ENCODE peak calls at places on chromosomes 4 and X, in eight cellular contexts. W, C, X, P, O, B, H and G are unnamed samples.

GRCh38 chr4:29052266-29052665 is 1667.9 kb upstream of the PCDH7 start:
- DNase-seq in X (no peak), C (peak), B (no peak), W (no peak), P (no peak), O (no peak), H (no peak), G (no peak)

GRCh38 chr4:39621582-39621981 is 17.1 kb downstream of the SMIM14 start:
- DNase-seq in C (peak), B (peak), O (no peak), W (peak), X (peak), P (no peak), H (no peak), G (no peak)

GRCh38 chr4:156941940-156942548 is 29.6 kb downstream of the PDGFC start:
- DNase-seq in C (peak), B (peak), X (peak), W (peak), O (peak), P (no peak), H (no peak), G (no peak)

GRCh38 chr4:67575232-67575888 is 16.8 kb downstream of the STAP1 start:
- DNase-seq in W (no peak), P (no peak), X (no peak), O (no peak), H (no peak), C (no peak), B (no peak), G (no peak)

GRCh38 chrX:68261060-68261672 is 172.1 kb downstream of the OPHN1 start:
- DNase-seq in P (no peak), W (peak), B (peak), C (no peak), H (no peak), X (peak), O (no peak), G (no peak)

GRCh38 chr4:111506706-111507105 is 638.5 kb upstream of the FAM241A start:
- DNase-seq in H (no peak), B (no peak), P (no peak), X (peak), C (no peak), O (no peak), W (peak), G (no peak)

GRCh38 chr4:54877006-54877405 is 219.2 kb downstream of the KIT start:
- DNase-seq in H (no peak), C (no peak), X (peak), W (peak), P (no peak), B (no peak), O (no peak), G (no peak)

GRCh38 chr4:3407171-3407771 is 34.5 kb upstream of the HGFAC start:
- DNase-seq in H (no peak), X (no peak), C (peak), P (no peak), W (no peak), B (no peak), O (no peak), G (no peak)

GRCh38 chr4:15906024-15906443 is 32.5 kb downstream of the FGFBP1 start:
- DNase-seq in W (peak), B (no peak), C (peak), O (no peak), X (no peak), H (no peak), P (no peak), G (no peak)

GRCh38 chr4:180827610-180828009 is 1415.6 kb upstream of the TENM3 start:
- DNase-seq in X (peak), W (no peak), B (no peak), P (no peak), C (peak), O (no peak), H (no peak), G (no peak)

GRCh38 chrX:56812515-56813105 is 83.6 kb downstream of the NBDY start:
- DNase-seq in X (no peak), P (no peak), C (no peak), H (no peak), B (no peak), O (no peak), W (no peak), G (no peak)

GRCh38 chrX:124467202-124467601 is 120.8 kb downstream of the SH2D1A start:
- DNase-seq in C (no peak), P (no peak), H (no peak), W (no peak), X (no peak), O (no peak), B (no peak), G (no peak)